ENCODE peak calls at places on chromosomes 12 and 14, in ten cellular contexts. C is left ventricle myocardium inferior; R is lower lobe of right lung; A is mucosa of descending colon; Q is tibial artery; F is suprapubic skin; W is fibroblast of lung; B is sigmoid colon; P is CD8-positive, alpha-beta T cell; Z is PC-9. K is an unnamed sample.
A peak's percentile ranks its signal among the peaks of the same experiment; 100 is the strongest.

GRCh38 chr14:52081964-52082363 is 13.1 kb upstream of the NID2 start:
- DNase-seq in Z (no peak), W (no peak), C (no peak), Q (no peak), A (no peak), R (no peak), B (no peak), F (no peak), P (no peak), K (no peak)

GRCh38 chr12:111638576-111638975 is 39.5 kb upstream of the ATXN2 start:
- DNase-seq in Z (no peak), P (no peak), Q (no peak), R (no peak), F (no peak), C (no peak), W (peak; percentile 76), A (no peak), B (no peak), K (no peak)

GRCh38 chr14:99155173-99155777 is 116.7 kb downstream of the BCL11B start:
- DNase-seq in C (no peak), Z (no peak), R (no peak), W (peak; percentile 6), P (no peak), Q (no peak), F (peak; percentile 78), A (no peak), B (peak; percentile 46), K (no peak)

GRCh38 chr12:79826267-79827128 is 108.4 kb downstream of the PPP1R12A start:
- DNase-seq in W (no peak), P (no peak), F (no peak), Q (no peak), A (no peak), Z (no peak), B (no peak), C (no peak), R (no peak), K (no peak)

GRCh38 chr12:13170892-13171490 is 25.5 kb upstream of the EMP1 start:
- DNase-seq in Q (no peak), B (no peak), P (no peak), W (peak; percentile 30), A (no peak), C (no peak), R (no peak), Z (no peak), F (no peak), K (no peak)

GRCh38 chr14:77674931-77675330 is 32.9 kb downstream of the ALKBH1 start:
- DNase-seq in C (no peak), R (no peak), Z (no peak), P (no peak), F (no peak), Q (no peak), A (peak; percentile 72), W (no peak), B (no peak), K (no peak)

GRCh38 chr12:124625867-124626675 is 58.7 kb upstream of the NCOR2 start:
- DNase-seq in F (peak; percentile 93), P (no peak), C (peak; percentile 89), W (peak; percentile 70), Z (peak; percentile 93), A (peak; percentile 87), B (peak; percentile 92), Q (peak; percentile 96), R (peak; percentile 90), K (no peak)

GRCh38 chr14:68779761-68780323 is 13.0 kb downstream of the ZFP36L1 start:
- DNase-seq in W (peak; percentile 97), R (no peak), F (peak; percentile 48), P (peak; percentile 72), Q (no peak), C (no peak), B (peak; percentile 81), Z (no peak), A (no peak), K (no peak)

GRCh38 chr12:1931642-1932041 is 13.2 kb upstream of the CACNA2D4 start:
- DNase-seq in F (no peak), W (no peak), Z (no peak), R (no peak), C (no peak), P (no peak), A (no peak), B (no peak), Q (no peak), K (no peak)

GRCh38 chr12:124399622-124400021 is 104.7 kb downstream of the RFLNA start:
- DNase-seq in W (no peak), C (no peak), Q (no peak), R (no peak), A (peak; percentile 58), Z (no peak), F (no peak), P (no peak), B (no peak), K (no peak)

GRCh38 chr12:9751204-9752144 is 9.2 kb downstream of the CD69 start:
- DNase-seq in W (peak; percentile 15), A (no peak), Q (no peak), Z (no peak), P (no peak), C (no peak), F (no peak), B (no peak), R (no peak), K (peak; percentile 34)

GRCh38 chr14:106522990-106523389 is 996.6 kb downstream of the TMEM121 start:
- DNase-seq in W (no peak), C (no peak), F (no peak), R (no peak), A (no peak), Q (no peak), B (no peak), Z (no peak), P (no peak), K (no peak)
- H3K9me3 ChIP-seq in W (no peaks in the 10 kb centered on the region), C (no peaks in the 10 kb centered on the region), F (no peaks in the 10 kb centered on the region), R (no peaks in the 10 kb centered on the region), A (no peaks in the 10 kb centered on the region), Q (no peaks in the 10 kb centered on the region), B (no peaks in the 10 kb centered on the region), Z (no peaks in the 10 kb centered on the region), P (no peaks in the 10 kb centered on the region), K (peaks cover 8% of the 10 kb centered on the region)

DNA sequence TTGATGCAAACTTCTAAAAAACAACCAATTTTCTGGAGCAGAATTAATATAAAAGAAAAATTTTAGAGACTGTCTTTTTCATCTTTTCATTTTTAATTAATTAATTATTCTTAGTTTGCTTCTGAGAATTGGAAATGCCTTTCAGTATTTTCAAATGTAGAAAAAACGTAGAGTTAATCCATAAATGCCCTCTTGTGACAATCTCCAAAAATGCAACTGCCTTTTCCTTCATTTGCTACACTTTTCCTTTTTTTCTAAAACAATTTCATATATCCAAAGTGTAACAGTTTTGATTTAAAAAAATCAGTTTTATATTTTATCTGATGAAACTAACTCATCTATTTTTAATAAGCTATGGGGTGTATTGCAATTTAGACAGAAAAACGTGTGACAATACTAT is 409.3 kb downstream of the PRKD1 start:
- DNase-seq in W (peak; percentile 5), F (no peak), A (no peak), R (no peak), B (no peak), Z (no peak), C (no peak), Q (no peak), P (no peak), K (peak; percentile 10)
- TF ChIP-seq CTCF in W (peak; percentile 51), F (no peak), A (no peak), R (no peak), B (no peak), Z (peak; percentile 31), C (no peak), Q (no peak), P (no peak), K (peak; percentile 50)

GRCh38 chr12:41122894-41123293 is 65.2 kb upstream of the PDZRN4 start:
- DNase-seq in F (no peak), R (no peak), W (no peak), Z (no peak), A (no peak), B (peak; percentile 83), Q (no peak), C (no peak), P (no peak), K (no peak)

DNA sequence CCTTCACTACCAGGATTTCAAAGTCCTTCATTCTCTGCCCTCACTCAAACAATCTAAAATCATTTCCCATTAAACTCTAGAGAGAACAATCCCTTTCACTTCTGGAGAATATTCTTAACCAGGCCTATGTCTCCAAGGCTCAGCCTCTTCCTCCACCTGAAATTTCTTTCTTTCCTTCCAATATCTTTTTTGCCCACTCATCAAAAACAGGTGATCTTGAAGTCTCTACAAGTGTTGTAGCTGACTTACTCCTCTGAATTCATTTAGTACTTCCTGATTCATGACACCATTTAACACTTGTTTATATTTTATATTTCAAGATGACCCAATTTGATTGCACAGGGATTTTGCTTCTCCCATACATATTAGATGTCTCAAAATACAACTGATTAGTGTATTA is 66.7 kb upstream of the PDZRN4 start:
- DNase-seq in A (no peak), Z (no peak), F (no peak), C (no peak), Q (no peak), P (no peak), R (no peak), W (no peak), B (no peak), K (no peak)
- H3K9me3 ChIP-seq in A (no peaks in the 10 kb centered on the region), Z (no peaks in the 10 kb centered on the region), F (no peaks in the 10 kb centered on the region), C (peaks cover 5% of the 10 kb centered on the region), Q (no peaks in the 10 kb centered on the region), P (peaks cover 3% of the 10 kb centered on the region), R (no peaks in the 10 kb centered on the region), W (no peaks in the 10 kb centered on the region), B (no peaks in the 10 kb centered on the region), K (no peaks in the 10 kb centered on the region)

GRCh38 chr14:67461341-67461985 is 27.1 kb downstream of the TMEM229B start:
- DNase-seq in F (no peak), Z (peak; percentile 75), C (no peak), Q (no peak), R (no peak), A (no peak), W (no peak), B (no peak), P (no peak), K (no peak)

GRCh38 chr14:67456732-67457131 is 31.8 kb downstream of the TMEM229B start:
- DNase-seq in Z (no peak), F (no peak), B (no peak), Q (no peak), W (no peak), C (no peak), A (no peak), P (no peak), R (no peak), K (no peak)

GRCh38 chr14:67457782-67458181 is 30.7 kb downstream of the TMEM229B start:
- DNase-seq in W (peak; percentile 39), P (no peak), F (no peak), B (no peak), Q (no peak), A (no peak), Z (peak; percentile 38), R (peak; percentile 57), C (peak; percentile 30), K (no peak)

GRCh38 chr14:67464377-67464776 is 24.1 kb downstream of the TMEM229B start:
- DNase-seq in C (no peak), P (peak; percentile 72), Q (no peak), W (no peak), B (no peak), R (no peak), Z (no peak), F (no peak), A (no peak), K (no peak)

DNA sequence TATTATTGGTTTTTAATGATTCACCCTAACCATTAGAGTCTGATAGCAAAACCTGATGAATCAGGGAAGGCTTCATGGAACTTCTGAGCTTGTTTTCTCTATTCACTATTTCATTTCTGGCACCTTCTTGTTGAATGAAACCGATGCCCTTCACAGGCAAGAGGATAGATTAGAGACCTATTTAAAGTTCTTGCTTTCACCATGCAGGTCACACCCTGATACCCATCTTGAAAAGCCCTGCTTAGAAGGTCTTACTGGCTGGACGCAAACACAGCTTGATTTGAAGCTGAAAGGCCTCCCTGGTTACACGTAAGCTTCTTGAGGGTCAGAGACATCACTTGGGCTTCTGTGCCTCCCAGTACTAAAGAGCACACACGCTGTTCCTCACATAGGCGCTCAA is 29.2 kb downstream of the TMEM229B start:
- DNase-seq in W (no peak), Q (no peak), C (no peak), Z (no peak), B (no peak), A (no peak), R (no peak), P (no peak), F (no peak), K (no peak)
- TF ChIP-seq CTCF in W (no peak), Q (no peak), C (no peak), Z (no peak), B (no peak), A (no peak), R (no peak), P (no peak), F (no peak), K (no peak)